ENCODE peak calls at places on chromosome 21, in six cellular contexts. V is tibial artery, T is lower leg skin, E is neural progenitor cell, R is bronchial epithelial cell, G is fibroblast of mammary gland. Z is an unnamed sample.
A peak's percentile ranks its signal among the peaks of the same experiment; 100 is the strongest.

GRCh38 chr21:45255381-45256020 is 32.2 kb downstream of the POFUT2 start:
- DNase-seq in V (no peak), T (no peak), E (no peak), R (peak; percentile 5), G (no peak), Z (no peak)

GRCh38 chr21:29664615-29665014 is 275.2 kb downstream of the GRIK1 start:
- DNase-seq in T (no peak), V (no peak), E (no peak), G (no peak), R (no peak), Z (no peak)

GRCh38 chr21:45209046-45209445 is 78.6 kb downstream of the POFUT2 start:
- DNase-seq in G (peak; percentile 77), T (no peak), R (peak; percentile 13), E (no peak), V (no peak), Z (peak; percentile 71)

GRCh38 chr21:25506887-25507286 is 100.4 kb downstream of the MRPL39 start:
- DNase-seq in V (no peak), T (no peak), E (no peak), R (peak; percentile 77), G (peak; percentile 89), Z (peak; percentile 6)

GRCh38 chr21:36603221-36603620 is 95.7 kb upstream of the SIM2 start:
- DNase-seq in G (no peak), T (no peak), E (no peak), R (no peak), V (no peak), Z (no peak)

GRCh38 chr21:29133796-29134195 is 3.4 kb downstream of the MAP3K7CL start:
- DNase-seq in E (peak; percentile 22), R (no peak), T (no peak), V (no peak), G (no peak), Z (no peak)

GRCh38 chr21:45502006-45502345 is 40.3 kb downstream of the SLC19A1 start:
- DNase-seq in T (peak; percentile 78), R (no peak), V (peak; percentile 65), E (no peak), G (no peak), Z (no peak)

GRCh38 chr21:35329940-35330670 is 281.0 kb upstream of the RUNX1 start:
- DNase-seq in G (no peak), V (no peak), R (no peak), E (no peak), T (no peak), Z (no peak)

GRCh38 chr21:44496900-44497550 is 41.7 kb downstream of the LRRC3 start:
- DNase-seq in V (no peak), R (no peak), G (no peak), E (peak; percentile 61), T (no peak), Z (no peak)

GRCh38 chr21:34544032-34544496 is 32.1 kb upstream of the KCNE1 start:
- DNase-seq in E (peak; percentile 53), V (no peak), G (peak; percentile 75), R (peak; percentile 75), T (no peak), Z (peak; percentile 87)

GRCh38 chr21:46431448-46431847 is 27.2 kb upstream of the DIP2A start:
- DNase-seq in G (no peak), R (no peak), V (no peak), T (no peak), E (no peak), Z (no peak)

GRCh38 chr21:44510508-44511218 is 29.3 kb downstream of the KRTAP10-1 start:
- DNase-seq in T (no peak), R (no peak), E (peak; percentile 85), G (peak; percentile 17), V (peak; percentile 67), Z (peak; percentile 39)

GRCh38 chr21:42213082-42213774 is 5.7 kb upstream of the ABCG1 start:
- DNase-seq in T (peak; percentile 77), V (peak; percentile 24), G (no peak), R (no peak), E (no peak), Z (no peak)

GRCh38 chr21:21816778-21817177 is 818.6 kb downstream of the NCAM2 start:
- DNase-seq in T (no peak), V (no peak), G (no peak), E (no peak), R (no peak), Z (no peak)

GRCh38 chr21:46142581-46143473 is 12.6 kb downstream of the FTCD start:
- DNase-seq in T (no peak), V (peak; percentile 56), R (no peak), G (no peak), E (no peak), Z (no peak)

GRCh38 chr21:17911628-17912027 is 92.5 kb upstream of the C21orf91 start:
- DNase-seq in E (no peak), R (peak; percentile 88), T (no peak), G (peak; percentile 93), V (no peak), Z (no peak)

GRCh38 chr21:35649186-35649585 is 411.1 kb downstream of the SETD4 start:
- DNase-seq in V (no peak), T (no peak), E (no peak), G (peak; percentile 72), R (peak; percentile 35), Z (peak; percentile 56)

GRCh38 chr21:29052224-29052623 is 21.2 kb downstream of the CCT8 start:
- DNase-seq in R (no peak), T (no peak), G (no peak), E (no peak), V (no peak), Z (no peak)

GRCh38 chr21:46126321-46127238 is 28.7 kb downstream of the COL6A2 start:
- DNase-seq in T (peak; percentile 86), G (peak; percentile 30), E (no peak), R (no peak), V (peak; percentile 64), Z (no peak)

GRCh38 chr21:33403128-33403785 is at the start of gene IFNGR2:
- DNase-seq in E (peak; percentile 77), V (peak; percentile 71), R (no peak), T (no peak), G (no peak), Z (peak; percentile 33)

GRCh38 chr21:33399821-33400220 is 3.4 kb upstream of the IFNGR2 start:
- DNase-seq in G (no peak), T (no peak), E (no peak), V (no peak), R (no peak), Z (no peak)

GRCh38 chr21:33403786-33404571 is 766 bp downstream of the IFNGR2 start:
- DNase-seq in T (peak; percentile 91), V (peak; percentile 80), R (no peak), G (peak; percentile 35), E (peak; percentile 68), Z (peak; percentile 51)

GRCh38 chr21:33401617-33401967 is 1.6 kb upstream of the IFNGR2 start:
- DNase-seq in R (no peak), T (no peak), V (no peak), G (no peak), E (no peak), Z (no peak)

GRCh38 chr21:33402011-33402979 is 918 bp upstream of the IFNGR2 start:
- DNase-seq in V (peak; percentile 90), T (peak; percentile 94), G (peak; percentile 82), E (peak; percentile 59), R (peak; percentile 62), Z (peak; percentile 86)
- H3K4me3 ChIP-seq in V (peak overlapping the region; percentile 65), T (peak overlapping the region; percentile 87), G (peak overlapping the region; percentile 37), E (peak overlapping the region; percentile 82), R (peak overlapping the region; percentile 54), Z (peak overlapping the region; percentile 83)

GRCh38 chr21:37915941-37916794 is at the start of gene KCNJ6:
- DNase-seq in R (no peak), E (peak; percentile 94), V (no peak), G (peak; percentile 38), T (no peak), Z (peak; percentile 45)
- TF ChIP-seq CTCF in R (peak; percentile 51), E (peak; percentile 50), V (peak; percentile 29), G (peak; percentile 45), T (no peak), Z (peak; percentile 47)

GRCh38 chr21:15247613-15248012 is 182.8 kb upstream of the NRIP1 start:
- DNase-seq in R (peak; percentile 30), G (peak; percentile 39), T (no peak), E (no peak), V (no peak), Z (no peak)

GRCh38 chr21:15252437-15252836 is 187.6 kb upstream of the NRIP1 start:
- DNase-seq in T (no peak), R (no peak), E (no peak), G (no peak), V (no peak), Z (no peak)

GRCh38 chr21:15250384-15250783 is 185.6 kb upstream of the NRIP1 start:
- DNase-seq in G (peak; percentile 76), V (no peak), R (peak; percentile 85), T (no peak), E (no peak), Z (peak; percentile 35)

GRCh38 chr21:15254111-15254510 is 189.3 kb upstream of the NRIP1 start:
- DNase-seq in T (no peak), R (no peak), V (no peak), E (no peak), G (no peak), Z (no peak)

DNA sequence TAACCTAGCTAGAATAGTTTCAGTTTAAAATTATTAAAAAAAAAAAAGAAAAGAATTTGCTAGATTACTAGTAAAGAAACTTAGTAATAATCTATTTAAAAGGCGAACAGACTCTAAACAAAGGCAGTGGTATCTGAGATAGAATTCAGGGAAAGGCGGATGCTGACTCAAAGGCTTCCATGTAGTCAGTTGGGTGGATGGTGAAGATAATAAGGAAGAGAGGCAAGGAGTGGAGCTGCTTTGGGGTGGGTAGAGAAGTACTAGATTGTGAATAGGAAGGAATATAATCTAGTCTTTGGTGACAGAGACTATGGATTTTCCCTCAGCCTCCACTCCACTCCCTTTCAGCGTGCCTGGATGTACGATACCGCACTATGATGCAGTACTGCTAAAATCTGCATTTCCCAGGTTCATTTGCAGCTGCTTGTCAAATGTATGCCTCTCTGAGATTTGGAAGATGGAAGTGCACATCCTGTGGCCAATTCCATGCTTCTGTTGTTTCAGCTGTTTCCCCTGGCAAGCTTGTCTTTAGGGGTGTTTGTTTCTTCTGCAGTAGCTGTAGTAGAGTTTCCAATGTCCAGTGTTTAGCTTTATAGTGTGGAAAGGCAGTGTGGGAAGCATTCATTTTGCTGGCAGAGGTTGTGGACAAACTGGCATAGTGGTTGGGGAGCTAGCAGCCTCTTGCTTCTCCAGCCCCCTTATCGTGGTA is 184.6 kb upstream of the NRIP1 start:
- DNase-seq in R (no peak), G (peak; percentile 38), V (no peak), E (no peak), T (no peak), Z (peak; percentile 26)
- H3K4me3 ChIP-seq in R (no peak overlapping the region), G (no peak overlapping the region), V (no peak overlapping the region), E (no peak overlapping the region), T (no peak overlapping the region), Z (no peak overlapping the region)

DNA sequence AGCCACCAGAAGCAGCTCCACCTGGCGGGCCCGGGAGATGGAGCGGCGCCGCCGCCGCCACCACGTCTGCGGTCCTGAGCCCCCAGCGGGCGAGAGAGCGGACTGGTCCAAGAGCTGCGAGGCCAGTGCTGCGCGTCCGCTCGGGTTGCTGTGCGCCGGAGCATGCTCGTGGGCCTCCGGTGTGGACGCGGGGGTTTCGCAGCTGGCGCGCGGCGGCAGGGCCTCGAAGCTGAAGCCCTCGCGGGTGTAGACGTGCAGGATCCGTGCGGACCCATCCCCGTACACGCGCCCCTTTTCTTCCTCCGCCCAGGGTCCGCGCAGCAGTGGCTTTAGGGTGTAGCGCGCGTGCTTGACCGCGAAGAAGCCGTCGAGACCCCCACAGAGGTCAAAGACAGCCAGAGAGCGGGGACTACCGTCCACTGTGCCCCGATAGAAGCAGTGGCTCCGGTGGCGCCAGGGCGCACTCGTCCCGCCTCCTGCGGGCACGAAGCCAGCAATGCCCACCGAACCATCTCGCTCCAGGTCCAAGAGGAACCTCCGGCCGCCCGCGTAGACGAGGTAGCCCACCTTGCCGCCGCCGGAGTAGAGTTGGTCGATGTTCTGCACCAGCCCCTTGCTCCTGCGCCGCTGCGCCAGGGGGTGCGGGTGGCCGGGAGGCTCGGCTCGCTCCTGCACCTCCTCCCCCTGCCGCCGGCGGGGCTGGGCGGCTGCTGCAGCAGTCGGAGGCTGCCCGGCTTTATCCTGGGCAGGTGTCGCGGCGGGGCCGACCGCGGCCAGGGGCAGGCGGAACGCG is 1.1 kb downstream of the ADAMTS5 start:
- DNase-seq in R (no peak), V (peak; percentile 71), E (peak; percentile 87), T (peak; percentile 86), G (peak; percentile 46), Z (no peak)
- TF ChIP-seq CTCF in R (peak; percentile 45), V (peak; percentile 40), E (peak; percentile 63), T (no peak), G (peak; percentile 27), Z (peak; percentile 23)

Z was measured in fibroblast of pulmonary artery.